ENCODE peak calls at places on chromosomes 11 and 22, in nine cellular contexts. C is tibial nerve, M is heart right ventricle, D is ovary, F is mucosa of descending colon, N is endothelial cell of umbilical vein, A is Caco-2, B is OCI-LY7, I is cardiac muscle cell. Z is an unnamed sample. For H3K36me3 and H3K4me1, the result is how much of the 10 kb centered on the place peaks cover.

GRCh38 chr22:24053481-24054226 is 42.5 kb downstream of the CABIN1 start:
- DNase-seq in C (no peak), M (no peak), D (no peak), F (no peak), N (no peak), A (no peak), B (peak), I (no peak), Z (no peak)

GRCh38 chr11:61126266-61126665 is 24.0 kb downstream of the CD5 start:
- DNase-seq in C (peak), M (peak), D (peak), F (no peak), N (no peak), A (no peak), B (no peak), I (peak), Z (no peak)

GRCh38 chr11:67522338-67522737 is 908 bp downstream of the CABP2 start:
- DNase-seq in C (no peak), M (no peak), D (no peak), F (peak), N (no peak), A (no peak), B (no peak), I (no peak), Z (no peak)

GRCh38 chr11:15216678-15217077 is 102.0 kb downstream of the INSC start:
- DNase-seq in C (no peak), M (no peak), D (no peak), F (no peak), N (no peak), A (no peak), B (peak), I (no peak), Z (no peak)

GRCh38 chr22:49943771-49944398 is 16.7 kb upstream of the PIM3 start:
- DNase-seq in C (no peak), M (no peak), D (no peak), F (no peak), N (no peak), A (no peak), B (no peak), I (no peak), Z (no peak)

GRCh38 chr11:35487532-35488078 is 37.8 kb downstream of the PAMR1 start:
- DNase-seq in C (peak), M (no peak), D (no peak), F (no peak), N (peak), A (peak), B (peak), I (peak), Z (no peak)

GRCh38 chr11:20337526-20338154 is 25.9 kb upstream of the HTATIP2 start:
- DNase-seq in C (no peak), M (no peak), D (no peak), F (no peak), N (peak), A (no peak), B (peak), I (peak), Z (no peak)

GRCh38 chr22:36197065-36197440 is 4.6 kb downstream of the APOL4 start:
- DNase-seq in C (no peak), M (no peak), D (peak), F (peak), N (peak), A (no peak), B (peak), I (peak), Z (peak)

GRCh38 chr22:35981900-35982299 is 46.7 kb downstream of the RBFOX2 start:
- DNase-seq in C (no peak), M (no peak), D (no peak), F (no peak), N (no peak), A (no peak), B (no peak), I (no peak), Z (no peak)

GRCh38 chr11:70860855-70861254 is 391.5 kb downstream of the SHANK2 start:
- DNase-seq in C (no peak), M (no peak), D (no peak), F (no peak), N (no peak), A (no peak), B (no peak), I (no peak), Z (no peak)

GRCh38 chr11:6812391-6813005 is 13.0 kb upstream of the OR6A2 start:
- DNase-seq in C (no peak), M (no peak), D (no peak), F (no peak), N (peak), A (peak), B (peak), I (peak), Z (no peak)

GRCh38 chr11:83235825-83236224 is 42.3 kb downstream of the ANKRD42 start:
- DNase-seq in C (no peak), M (no peak), D (no peak), F (no peak), N (no peak), A (no peak), B (no peak), I (peak), Z (no peak)

GRCh38 chr11:77418155-77418980 is 55.5 kb downstream of the PAK1 start:
- DNase-seq in C (no peak), M (no peak), D (no peak), F (no peak), N (no peak), A (no peak), B (no peak), I (no peak), Z (no peak)

GRCh38 chr11:10042699-10043098 is 251.3 kb downstream of the SBF2 start:
- DNase-seq in C (no peak), M (no peak), D (no peak), F (no peak), N (no peak), A (no peak), B (no peak), I (no peak), Z (no peak)
- H3K36me3 ChIP-seq in C (under half), M (under half), D (under half), F (under half), N (under half), A (under half), B (under half), I (under half), Z (under half)

GRCh38 chr22:17192186-17192585 is 27.0 kb downstream of the ADA2 start:
- DNase-seq in C (no peak), M (no peak), D (no peak), F (no peak), N (no peak), A (no peak), B (no peak), I (no peak), Z (no peak)
- TF ChIP-seq CTCF in C (no peak), M (no peak), D (no peak), F (no peak), N (no peak), A (no peak), B (no peak), I (no peak), Z (no peak)

DNA sequence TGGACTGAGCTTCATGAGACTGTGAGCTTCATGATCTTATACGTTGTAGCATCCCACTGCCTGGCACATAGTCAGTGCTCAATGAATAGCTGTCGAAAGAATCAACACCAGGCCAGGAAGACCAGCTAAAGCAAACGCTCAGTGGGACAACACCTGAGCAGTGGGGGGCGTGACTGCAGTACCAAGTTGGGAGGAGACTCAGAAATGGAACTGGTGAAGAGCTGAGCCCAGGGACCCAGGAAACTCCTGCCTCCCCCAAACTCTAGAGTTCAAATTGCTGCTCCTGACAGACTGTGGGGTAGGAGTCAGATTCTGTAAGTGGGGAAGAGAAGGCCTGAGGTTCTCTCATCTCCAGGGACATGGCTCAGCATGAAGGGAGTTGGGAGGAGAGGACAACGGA is 59.3 kb downstream of the MORC2 start:
- DNase-seq in C (no peak), M (no peak), D (no peak), F (no peak), N (no peak), A (no peak), B (no peak), I (no peak), Z (peak)
- H3K4me1 ChIP-seq in C (under half), M (under half), D (under half), F (under half), N (under half), A (under half), B (under half), I (under half), Z (under half)

DNA sequence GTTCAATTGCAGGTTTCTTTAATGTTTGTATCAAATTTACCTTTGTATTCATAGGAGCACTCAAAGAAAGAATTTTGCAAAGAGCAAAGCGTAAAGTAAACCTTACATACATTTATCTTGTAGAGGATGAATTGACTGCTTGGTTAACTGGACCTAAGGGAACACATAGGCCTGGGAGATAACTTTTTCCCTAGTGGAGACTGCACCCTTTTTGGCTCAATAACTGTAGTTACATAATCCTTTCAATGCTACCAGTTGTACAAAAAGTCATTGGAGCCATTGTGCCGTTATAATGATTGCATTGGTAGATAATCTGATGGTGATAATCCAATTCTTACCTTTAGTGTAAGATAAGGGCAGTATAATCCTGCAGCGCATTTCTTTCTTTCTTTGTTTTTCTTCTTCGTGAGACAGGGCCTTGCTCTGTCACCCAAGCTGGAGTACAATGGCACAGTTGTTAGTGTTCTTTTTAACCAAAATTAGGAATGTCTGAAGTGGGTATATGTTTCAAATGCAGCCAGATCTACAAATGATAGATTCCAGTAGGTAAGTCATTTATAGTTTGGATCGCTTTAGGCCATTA is 18.3 kb downstream of the ATG13 start:
- DNase-seq in C (no peak), M (no peak), D (no peak), F (no peak), N (no peak), A (no peak), B (no peak), I (no peak), Z (no peak)
- H3K36me3 ChIP-seq in C (under half), M (under half), D (under half), F (under half), N (under half), A (under half), B (under half), I (under half), Z (half or more)

GRCh38 chr11:130827697-130828377 is 88.4 kb downstream of the SNX19 start:
- DNase-seq in C (peak), M (peak), D (peak), F (peak), N (peak), A (peak), B (no peak), I (peak), Z (peak)
- TF ChIP-seq CTCF in C (peak), M (peak), D (no peak), F (no peak), N (peak), A (peak), B (no peak), I (peak), Z (peak)

GRCh38 chr22:21941921-21942320 is 10.7 kb downstream of the PPM1F start:
- DNase-seq in C (no peak), M (no peak), D (no peak), F (no peak), N (no peak), A (no peak), B (no peak), I (no peak), Z (no peak)
- H3K4me1 ChIP-seq in C (half or more), M (half or more), D (under half), F (under half), N (half or more), A (under half), B (under half), I (under half), Z (under half)